ENCODE peak calls at places on chromosome 7, in four cellular contexts. One of them, this sample, is unnamed. For H3K36me3 and H3K4me1, the result is how much of the 10 kb centered on the place peaks cover.

GRCh38 chr7:2431260-2431867 is 28.0 kb downstream of the CHST12 start:
- DNase-seq in IMR-90: no peak
- DNase-seq in breast epithelium: no peak
- DNase-seq in upper lobe of left lung: no peak
- DNase-seq in this sample: peak

GRCh38 chr7:19619122-19619521 is 89.7 kb downstream of the POLR1F start:
- DNase-seq in upper lobe of left lung: no peak
- DNase-seq in IMR-90: no peak
- DNase-seq in breast epithelium: no peak
- DNase-seq in this sample: no peak

GRCh38 chr7:149834601-149835000 is 3.6 kb upstream of the ZNF862 start:
- DNase-seq in upper lobe of left lung: no peak
- DNase-seq in IMR-90: no peak
- DNase-seq in breast epithelium: no peak
- DNase-seq in this sample: no peak

GRCh38 chr7:97064972-97065587 is 40.4 kb upstream of the DLX5 start:
- DNase-seq in breast epithelium: no peak
- DNase-seq in IMR-90: peak
- DNase-seq in upper lobe of left lung: no peak
- DNase-seq in this sample: peak

GRCh38 chr7:585229-585711 is 65.6 kb upstream of the PDGFA start:
- DNase-seq in upper lobe of left lung: no peak
- DNase-seq in IMR-90: no peak
- DNase-seq in breast epithelium: no peak
- DNase-seq in this sample: no peak

GRCh38 chr7:14766747-14767146 is 135.8 kb downstream of the DGKB start:
- DNase-seq in IMR-90: no peak
- DNase-seq in breast epithelium: no peak
- DNase-seq in upper lobe of left lung: no peak
- DNase-seq in this sample: no peak

GRCh38 chr7:85469446-85469970 is 282.7 kb upstream of the SEMA3D start:
- DNase-seq in upper lobe of left lung: no peak
- DNase-seq in IMR-90: peak
- DNase-seq in breast epithelium: no peak
- DNase-seq in this sample: no peak

GRCh38 chr7:80630611-80631010 is 7.8 kb upstream of the CD36 start:
- DNase-seq in upper lobe of left lung: no peak
- DNase-seq in IMR-90: peak
- DNase-seq in breast epithelium: no peak
- DNase-seq in this sample: no peak

GRCh38 chr7:117313582-117313981 is 9.3 kb downstream of the WNT2 start:
- DNase-seq in upper lobe of left lung: no peak
- DNase-seq in IMR-90: no peak
- DNase-seq in breast epithelium: no peak
- DNase-seq in this sample: no peak

GRCh38 chr7:35874881-35875280 is 74.0 kb downstream of the SEPTIN7 start:
- DNase-seq in IMR-90: no peak
- DNase-seq in breast epithelium: no peak
- DNase-seq in upper lobe of left lung: no peak
- DNase-seq in this sample: no peak

GRCh38 chr7:135300913-135301765 is 67.5 kb downstream of the STRA8 start:
- DNase-seq in IMR-90: peak
- DNase-seq in upper lobe of left lung: no peak
- DNase-seq in breast epithelium: no peak
- DNase-seq in this sample: no peak

GRCh38 chr7:26334171-26334570 is 42.5 kb downstream of the SNX10 start:
- DNase-seq in breast epithelium: no peak
- DNase-seq in upper lobe of left lung: no peak
- DNase-seq in IMR-90: no peak
- DNase-seq in this sample: no peak

GRCh38 chr7:157004050-157004838 is 6.2 kb downstream of the MNX1 start:
- DNase-seq in breast epithelium: no peak
- DNase-seq in upper lobe of left lung: no peak
- DNase-seq in IMR-90: peak
- DNase-seq in this sample: no peak

GRCh38 chr7:121831320-121831719 is 41.6 kb upstream of the PTPRZ1 start:
- DNase-seq in upper lobe of left lung: no peak
- DNase-seq in IMR-90: no peak
- DNase-seq in breast epithelium: no peak
- DNase-seq in this sample: no peak

GRCh38 chr7:118195837-118196474 is 12.0 kb downstream of the LSM8 start:
- DNase-seq in breast epithelium: no peak
- DNase-seq in IMR-90: peak
- DNase-seq in upper lobe of left lung: peak
- DNase-seq in this sample: peak

GRCh38 chr7:23299770-23300300 is 696 bp downstream of the MALSU1 start:
- DNase-seq in IMR-90: peak
- DNase-seq in breast epithelium: no peak
- DNase-seq in upper lobe of left lung: no peak
- DNase-seq in this sample: no peak

GRCh38 chr7:130387306-130387627 is 7.0 kb downstream of the CPA1 start:
- DNase-seq in IMR-90: no peak
- DNase-seq in breast epithelium: no peak
- DNase-seq in upper lobe of left lung: no peak
- DNase-seq in this sample: no peak

GRCh38 chr7:130207642-130208041 is at the start of gene SSMEM1:
- DNase-seq in upper lobe of left lung: no peak
- DNase-seq in breast epithelium: no peak
- DNase-seq in IMR-90: peak
- DNase-seq in this sample: no peak

GRCh38 chr7:134854816-134855215 is 75.4 kb downstream of the CALD1 start:
- DNase-seq in IMR-90: peak
- DNase-seq in upper lobe of left lung: no peak
- DNase-seq in breast epithelium: no peak
- DNase-seq in this sample: no peak

DNA sequence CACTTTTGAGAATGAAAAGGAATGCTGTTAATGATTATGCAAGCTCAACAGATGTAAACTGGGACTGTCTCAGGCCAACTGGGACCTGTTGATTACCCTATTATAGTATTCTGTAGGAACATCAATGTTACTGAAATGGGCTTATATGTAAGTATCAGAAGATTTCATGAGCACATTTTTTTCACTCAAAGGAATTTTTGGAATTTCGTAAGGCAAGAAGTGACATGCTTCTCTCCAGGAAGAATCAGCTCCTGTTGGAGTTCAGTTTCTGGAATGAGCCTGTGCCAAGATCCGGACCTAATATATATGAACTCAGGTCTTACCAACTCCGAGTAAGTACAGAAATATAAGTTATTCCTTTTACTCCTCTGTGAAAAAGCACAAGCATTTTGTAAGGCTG is 19.2 kb downstream of the NIPSNAP2 start:
- DNase-seq in upper lobe of left lung: no peak
- DNase-seq in IMR-90: no peak
- DNase-seq in breast epithelium: no peak
- DNase-seq in this sample: no peak
- H3K36me3 ChIP-seq in upper lobe of left lung: under half
- H3K36me3 ChIP-seq in IMR-90: under half
- H3K36me3 ChIP-seq in breast epithelium: under half
- H3K36me3 ChIP-seq in this sample: under half

DNA sequence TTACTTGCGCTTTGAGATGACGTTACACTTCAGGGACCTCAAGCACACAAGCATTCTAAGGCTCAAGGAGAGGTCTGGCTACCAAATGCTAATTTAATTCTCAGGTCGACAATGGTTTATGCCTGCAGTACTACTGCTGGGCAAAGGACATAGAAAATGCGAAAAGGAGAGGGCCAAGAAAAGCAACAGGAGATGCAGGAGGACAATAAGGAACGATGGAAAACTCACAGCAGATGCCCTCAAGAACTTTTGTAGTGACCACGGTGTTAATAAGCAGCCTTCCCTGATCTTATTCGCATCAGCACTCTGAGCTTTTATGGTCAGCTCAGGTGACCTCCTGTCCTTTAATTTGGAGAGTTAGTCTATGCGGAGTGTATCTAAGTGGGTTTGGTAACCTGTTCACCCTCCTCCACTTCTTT is 146.3 kb downstream of the GPR85 start:
- DNase-seq in upper lobe of left lung: no peak
- DNase-seq in IMR-90: no peak
- DNase-seq in breast epithelium: no peak
- DNase-seq in this sample: no peak
- TF ChIP-seq POLR2A in upper lobe of left lung: no peak
- TF ChIP-seq POLR2A in IMR-90: no peak
- TF ChIP-seq POLR2A in breast epithelium: no peak
- TF ChIP-seq POLR2A in this sample: no peak

GRCh38 chr7:25028370-25028971 is 48.5 kb upstream of the OSBPL3 start:
- DNase-seq in IMR-90: peak
- DNase-seq in breast epithelium: no peak
- DNase-seq in upper lobe of left lung: no peak
- DNase-seq in this sample: no peak

GRCh38 chr7:25026156-25026555 is 46.2 kb upstream of the OSBPL3 start:
- DNase-seq in IMR-90: no peak
- DNase-seq in breast epithelium: no peak
- DNase-seq in upper lobe of left lung: no peak
- DNase-seq in this sample: no peak

GRCh38 chr7:25031007-25031406 is 51.0 kb upstream of the OSBPL3 start:
- DNase-seq in IMR-90: no peak
- DNase-seq in upper lobe of left lung: no peak
- DNase-seq in breast epithelium: no peak
- DNase-seq in this sample: no peak

GRCh38 chr7:25031432-25031831 is 51.5 kb upstream of the OSBPL3 start:
- DNase-seq in IMR-90: peak
- DNase-seq in upper lobe of left lung: no peak
- DNase-seq in breast epithelium: no peak
- DNase-seq in this sample: no peak

DNA sequence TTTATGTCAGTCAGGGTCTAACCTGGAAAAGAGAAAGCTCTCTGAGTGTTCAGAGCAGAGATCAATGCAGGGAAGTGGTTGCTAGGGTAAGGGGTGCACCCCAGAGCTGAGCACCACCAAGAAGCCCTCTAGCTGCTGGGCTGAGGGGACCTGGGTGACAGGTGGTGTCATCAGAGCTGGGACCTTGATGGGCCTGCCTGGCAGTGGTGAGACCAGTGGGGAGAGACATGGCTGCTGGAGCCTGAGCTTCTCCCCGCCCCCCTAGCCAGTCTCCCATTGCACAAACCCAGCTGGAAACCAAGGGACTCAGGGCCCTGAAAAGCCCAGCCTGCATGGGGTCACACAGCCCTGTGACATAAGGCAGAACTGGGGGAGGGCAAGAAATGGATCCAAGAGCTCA is 49.1 kb upstream of the OSBPL3 start:
- DNase-seq in upper lobe of left lung: no peak
- DNase-seq in IMR-90: no peak
- DNase-seq in breast epithelium: no peak
- DNase-seq in this sample: no peak
- H3K4me1 ChIP-seq in upper lobe of left lung: under half
- H3K4me1 ChIP-seq in IMR-90: under half
- H3K4me1 ChIP-seq in breast epithelium: under half
- H3K4me1 ChIP-seq in this sample: under half

DNA sequence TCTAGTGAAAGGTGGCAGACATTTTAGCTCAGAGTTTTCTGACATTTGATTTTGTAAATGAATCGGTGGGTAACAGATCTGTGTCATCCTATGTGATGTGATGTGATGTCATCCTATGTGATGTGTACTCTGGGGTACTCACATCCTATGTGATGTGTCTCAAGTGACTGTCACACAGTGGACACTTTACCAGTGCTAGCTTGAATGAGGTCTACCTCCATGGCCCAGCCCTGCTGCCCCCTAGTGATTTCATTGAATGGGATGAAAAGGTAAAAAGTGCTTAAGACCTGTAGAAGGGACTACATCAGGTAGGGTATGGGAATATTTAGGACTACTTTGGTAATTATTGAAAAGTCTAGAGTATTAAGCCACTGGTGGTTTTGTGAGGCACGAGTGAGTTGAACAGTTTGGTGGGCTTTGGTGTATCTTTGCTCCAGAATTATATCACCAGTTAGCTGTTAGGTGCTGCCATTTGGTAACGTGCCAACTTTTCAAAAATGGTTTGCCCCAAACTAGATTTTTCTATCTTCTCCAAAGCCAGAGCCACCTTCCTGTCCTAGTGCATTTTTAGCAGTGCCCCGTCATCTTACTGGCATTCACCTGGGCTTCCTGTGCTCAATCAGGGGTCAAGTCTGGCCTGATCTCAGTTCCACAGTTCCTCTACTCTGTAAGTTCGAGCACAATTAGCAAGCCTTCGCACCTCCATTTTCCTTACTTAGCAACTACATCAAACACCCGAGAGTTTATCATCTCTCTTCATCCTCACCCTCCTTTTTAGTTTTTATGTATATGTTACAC is 9.7 kb downstream of the EIF4H start:
- DNase-seq in breast epithelium: no peak
- DNase-seq in upper lobe of left lung: no peak
- DNase-seq in IMR-90: no peak
- DNase-seq in this sample: no peak
- H3K36me3 ChIP-seq in breast epithelium: under half
- H3K36me3 ChIP-seq in upper lobe of left lung: under half
- H3K36me3 ChIP-seq in IMR-90: under half
- H3K36me3 ChIP-seq in this sample: under half

GRCh38 chr7:44087914-44088838 is 5.8 kb upstream of the POLM start:
- DNase-seq in IMR-90: peak
- DNase-seq in upper lobe of left lung: no peak
- DNase-seq in breast epithelium: no peak
- DNase-seq in this sample: no peak
- TF ChIP-seq POLR2A in IMR-90: no peak
- TF ChIP-seq POLR2A in upper lobe of left lung: no peak
- TF ChIP-seq POLR2A in breast epithelium: no peak
- TF ChIP-seq POLR2A in this sample: no peak